ENCODE peak calls at places on chromosomes 1 and 21, in seven cellular contexts. R is transverse colon, T is RWPE2, B is lung, U is pancreas, X is GM12878, J is tibial artery. V is an unnamed sample.

GRCh38 chr21:25750085-25750484 is 15.3 kb downstream of the GABPA start:
- DNase-seq in R (no peak), T (no peak), B (no peak), U (no peak), X (no peak), J (no peak), V (no peak)

GRCh38 chr1:156504062-156504813 is 3.7 kb upstream of the MEF2D start:
- DNase-seq in R (peak), T (no peak), B (no peak), U (no peak), X (no peak), J (peak), V (no peak)

GRCh38 chr1:196910208-196910607 is 22.4 kb downstream of the CFHR4 start:
- DNase-seq in R (no peak), T (no peak), B (no peak), U (no peak), X (no peak), J (no peak), V (no peak)

GRCh38 chr1:193241132-193241827 is 54.9 kb upstream of the B3GALT2 start:
- DNase-seq in R (no peak), T (no peak), B (no peak), U (no peak), X (no peak), J (no peak), V (no peak)

GRCh38 chr1:225999227-225999911 is at the start of gene SDE2:
- DNase-seq in R (peak), T (peak), B (peak), U (peak), X (peak), J (peak), V (peak)

GRCh38 chr21:38567577-38568360 is 69.5 kb upstream of the ERG start:
- DNase-seq in R (no peak), T (no peak), B (peak), U (no peak), X (no peak), J (no peak), V (no peak)

GRCh38 chr1:93434088-93434487 is 13.8 kb upstream of the FNBP1L start:
- DNase-seq in R (no peak), T (no peak), B (no peak), U (no peak), X (no peak), J (no peak), V (no peak)

GRCh38 chr1:40712405-40712944 is 21.0 kb downstream of the NFYC start:
- DNase-seq in R (no peak), T (no peak), B (no peak), U (peak), X (no peak), J (no peak), V (no peak)

GRCh38 chr1:201753492-201753891 is 75.5 kb upstream of the IPO9 start:
- DNase-seq in R (no peak), T (no peak), B (no peak), U (no peak), X (no peak), J (no peak), V (no peak)

GRCh38 chr1:237366667-237367066 is 324.7 kb downstream of the RYR2 start:
- DNase-seq in R (no peak), T (no peak), B (no peak), U (no peak), X (no peak), J (no peak), V (no peak)

GRCh38 chr1:182281541-182281940 is 110.0 kb downstream of the GLUL start:
- DNase-seq in R (no peak), T (no peak), B (no peak), U (no peak), X (no peak), J (no peak), V (peak)

GRCh38 chr1:68210027-68210426 is 22.3 kb downstream of the WLS start:
- DNase-seq in R (no peak), T (no peak), B (no peak), U (no peak), X (no peak), J (no peak), V (no peak)

GRCh38 chr1:84923317-84923716 is 30.3 kb upstream of the LPAR3 start:
- DNase-seq in R (no peak), T (no peak), B (no peak), U (no peak), X (no peak), J (no peak), V (no peak)

GRCh38 chr1:166391677-166392076 is 224.9 kb upstream of the FAM78B start:
- DNase-seq in R (no peak), T (no peak), B (no peak), U (no peak), X (no peak), J (no peak), V (no peak)

GRCh38 chr1:68819190-68819829 is 322.4 kb upstream of the DEPDC1 start:
- DNase-seq in R (no peak), T (no peak), B (no peak), U (no peak), X (no peak), J (no peak), V (no peak)

GRCh38 chr21:37767984-37768383 is 148.3 kb downstream of the KCNJ6 start:
- DNase-seq in R (no peak), T (no peak), B (no peak), U (no peak), X (no peak), J (no peak), V (no peak)

GRCh38 chr1:152906023-152906565 is 2.3 kb upstream of the IVL start:
- DNase-seq in R (no peak), T (peak), B (no peak), U (peak), X (no peak), J (no peak), V (no peak)

GRCh38 chr1:201311356-201312011 is 28.2 kb downstream of the PKP1 start:
- DNase-seq in R (no peak), T (peak), B (no peak), U (no peak), X (peak), J (no peak), V (no peak)

GRCh38 chr1:40014253-40014706 is 26.2 kb upstream of the CAP1 start:
- DNase-seq in R (no peak), T (no peak), B (no peak), U (no peak), X (no peak), J (no peak), V (no peak)

GRCh38 chr1:33399375-33399774 is 31.5 kb downstream of the PHC2 start:
- DNase-seq in R (no peak), T (no peak), B (no peak), U (no peak), X (no peak), J (no peak), V (no peak)

GRCh38 chr1:3345792-3346191 is 108.7 kb upstream of the ARHGEF16 start:
- DNase-seq in R (no peak), T (no peak), B (no peak), U (no peak), X (no peak), J (no peak), V (no peak)
- H3K27ac ChIP-seq in R (no peak), T (no peak), B (no peak), U (no peak), X (no peak), J (peak), V (no peak)

GRCh38 chr1:62900566-62900965 is 116.6 kb downstream of the ATG4C start:
- DNase-seq in R (no peak), T (no peak), B (no peak), U (no peak), X (no peak), J (no peak), V (no peak)
- H3K27ac ChIP-seq in R (no peak), T (no peak), B (no peak), U (no peak), X (no peak), J (no peak), V (no peak)

DNA sequence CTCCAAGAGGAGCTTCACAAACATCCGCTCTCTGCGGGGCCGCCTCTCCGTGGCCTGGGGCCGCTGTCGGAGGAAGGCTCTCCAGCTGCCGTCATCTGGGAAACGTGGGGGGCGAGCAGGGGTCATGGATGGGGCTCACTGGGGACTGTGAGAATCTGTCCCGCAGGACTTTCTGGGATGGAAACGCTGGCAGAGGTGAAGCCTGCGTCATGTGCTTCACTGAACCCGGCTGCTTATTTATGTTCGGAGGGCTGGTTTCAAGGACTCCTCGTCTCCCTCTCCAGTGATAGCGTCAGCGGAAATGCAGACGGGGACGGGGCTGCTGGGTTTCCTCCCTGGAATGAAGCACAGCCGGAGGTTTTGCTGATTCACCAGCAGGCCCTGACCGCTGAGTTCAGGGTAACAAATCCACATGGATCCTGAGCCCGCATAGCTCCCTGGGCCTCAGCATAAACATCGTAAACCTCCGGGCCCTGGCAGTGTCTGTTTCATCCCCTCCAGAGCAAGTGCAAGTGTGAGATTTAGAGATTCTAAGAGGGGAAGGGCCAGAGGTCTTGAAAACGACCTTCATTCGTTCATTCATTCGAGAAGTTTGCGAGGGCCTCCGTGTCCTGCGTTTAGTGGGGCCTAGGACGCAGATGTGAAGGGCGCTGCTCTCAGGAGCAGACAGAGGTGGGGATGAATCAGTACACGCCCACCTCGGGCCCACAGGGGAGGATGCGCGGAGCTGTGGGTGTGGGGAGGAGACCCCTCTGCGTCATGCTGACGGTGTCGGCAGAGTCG is 7.0 kb upstream of the POFUT2 start:
- DNase-seq in R (peak), T (no peak), B (peak), U (peak), X (no peak), J (peak), V (peak)
- H3K27ac ChIP-seq in R (peak), T (no peak), B (peak), U (peak), X (no peak), J (peak), V (peak)

GRCh38 chr1:13728104-13728503 is 28.1 kb downstream of the PRDM2 start:
- DNase-seq in R (no peak), T (no peak), B (no peak), U (no peak), X (no peak), J (no peak), V (no peak)

GRCh38 chr1:13732971-13733667 is 33.1 kb downstream of the PRDM2 start:
- DNase-seq in R (no peak), T (no peak), B (no peak), U (no peak), X (no peak), J (no peak), V (no peak)

GRCh38 chr1:13730751-13731482 is 30.9 kb downstream of the PRDM2 start:
- DNase-seq in R (peak), T (no peak), B (peak), U (no peak), X (peak), J (no peak), V (peak)

GRCh38 chr1:13731897-13732296 is 31.9 kb downstream of the PRDM2 start:
- DNase-seq in R (no peak), T (no peak), B (no peak), U (no peak), X (no peak), J (no peak), V (no peak)

DNA sequence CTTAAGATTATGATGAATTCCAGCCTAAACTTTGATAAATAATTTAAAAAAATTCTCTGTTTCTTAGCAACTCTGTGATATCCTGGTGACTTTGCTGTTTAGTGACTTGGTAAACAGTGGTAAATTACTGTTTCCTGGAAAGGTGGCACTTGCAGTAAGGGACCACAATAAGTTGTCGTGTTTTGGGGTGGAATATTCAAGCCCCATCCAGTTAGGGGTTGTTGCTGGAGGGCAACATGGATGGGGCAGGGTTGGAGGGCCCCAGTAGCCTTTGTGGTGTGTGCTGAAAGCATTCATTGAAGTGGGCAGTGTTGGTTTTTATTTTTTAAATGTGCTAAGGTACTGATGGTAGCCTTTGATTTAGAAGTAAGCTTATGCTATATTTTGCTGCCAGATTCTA is 30.3 kb downstream of the PRDM2 start:
- DNase-seq in R (no peak), T (no peak), B (no peak), U (no peak), X (no peak), J (no peak), V (no peak)
- H3K27ac ChIP-seq in R (peak), T (no peak), B (no peak), U (no peak), X (peak), J (no peak), V (no peak)

GRCh38 chr1:206703647-206704046 is 18.9 kb downstream of the MAPKAPK2 start:
- DNase-seq in R (no peak), T (no peak), B (no peak), U (no peak), X (peak), J (no peak), V (no peak)
- H3K27ac ChIP-seq in R (no peak), T (no peak), B (no peak), U (no peak), X (peak), J (no peak), V (no peak)

DNA sequence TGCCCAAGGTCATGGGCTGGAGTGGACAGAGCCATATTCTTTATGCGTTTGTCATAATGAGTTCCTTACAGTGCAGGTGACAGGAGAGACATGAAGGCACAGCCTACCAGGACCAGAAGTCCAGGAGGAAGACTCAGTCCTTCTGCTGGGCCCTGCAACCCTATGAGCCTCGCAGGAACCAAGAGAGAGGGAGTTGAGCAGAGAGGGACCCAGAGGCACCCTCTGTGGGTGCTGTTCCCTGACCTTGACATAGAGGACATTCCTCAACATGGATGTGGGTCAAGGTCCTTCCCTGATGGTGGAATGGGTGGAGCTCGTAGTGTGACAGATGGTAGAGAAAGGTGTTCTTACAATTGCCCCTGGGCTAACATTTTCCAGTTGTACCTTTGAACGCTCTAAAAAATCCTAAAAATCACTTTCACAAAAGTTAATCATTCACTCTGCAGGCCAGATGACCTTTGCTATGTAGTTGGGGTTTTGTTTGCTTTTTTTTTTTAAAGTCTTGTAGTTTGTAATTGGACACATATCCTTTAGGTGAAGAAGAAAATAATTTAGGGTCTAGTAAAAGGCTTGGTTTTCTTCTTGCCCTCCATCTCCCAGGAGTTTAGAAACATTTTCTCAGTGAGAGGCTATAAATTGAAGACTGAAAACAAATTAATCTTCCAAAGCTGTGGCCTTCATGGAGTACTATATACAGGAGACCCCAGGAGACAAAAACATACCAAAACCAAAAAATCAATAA is 41.9 kb downstream of the MAB21L3 start:
- DNase-seq in R (peak), T (no peak), B (peak), U (peak), X (no peak), J (no peak), V (no peak)
- H3K27ac ChIP-seq in R (peak), T (no peak), B (no peak), U (no peak), X (no peak), J (no peak), V (no peak)

DNA sequence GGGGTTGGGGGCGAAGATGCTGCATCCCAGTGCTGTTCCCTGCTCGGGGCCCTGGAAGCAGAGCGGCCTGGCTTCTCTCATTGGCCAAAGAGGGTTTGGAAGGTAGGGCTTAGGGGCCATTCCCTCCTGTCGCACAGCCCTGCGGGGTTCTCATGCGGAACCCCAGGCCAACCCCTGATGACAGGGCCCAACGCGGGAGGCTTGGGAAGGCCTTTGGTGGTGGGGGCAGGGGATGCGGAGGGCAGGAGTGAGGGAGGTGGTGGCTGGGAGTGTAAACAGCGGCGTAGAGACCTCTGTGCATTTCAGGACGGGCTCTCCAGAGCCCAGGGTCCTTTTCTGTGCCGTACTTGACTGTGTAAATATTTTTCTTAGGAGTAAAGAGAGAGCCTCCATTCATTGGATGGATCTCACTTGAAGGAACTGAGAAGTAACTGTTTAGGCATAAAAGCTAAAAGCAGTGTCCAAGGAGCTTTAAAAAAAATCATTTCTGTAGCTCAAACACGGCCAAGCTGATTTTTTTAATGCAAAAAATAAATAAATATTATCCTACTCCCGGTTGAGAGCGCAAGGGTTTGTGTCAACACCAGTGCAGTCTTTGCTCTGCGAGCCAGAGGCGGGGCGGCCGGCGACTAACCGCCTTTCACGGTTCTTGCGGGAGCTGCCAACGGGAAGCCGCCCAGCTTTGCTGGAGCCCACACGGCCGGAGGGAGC is 169.1 kb downstream of the PRDM16 start:
- DNase-seq in R (no peak), T (no peak), B (peak), U (no peak), X (no peak), J (peak), V (peak)
- H3K27ac ChIP-seq in R (no peak), T (no peak), B (peak), U (no peak), X (no peak), J (peak), V (no peak)

GRCh38 chr21:45410151-45410864 is 5.3 kb downstream of the COL18A1 start:
- DNase-seq in R (no peak), T (peak), B (no peak), U (no peak), X (no peak), J (peak), V (peak)

GRCh38 chr21:45410865-45411809 is 6.2 kb downstream of the COL18A1 start:
- DNase-seq in R (no peak), T (peak), B (no peak), U (no peak), X (no peak), J (peak), V (peak)

GRCh38 chr21:45408811-45409261 is 3.9 kb downstream of the COL18A1 start:
- DNase-seq in R (no peak), T (peak), B (no peak), U (no peak), X (no peak), J (peak), V (peak)

GRCh38 chr21:45408271-45408791 is 3.4 kb downstream of the COL18A1 start:
- DNase-seq in R (no peak), T (peak), B (no peak), U (no peak), X (no peak), J (peak), V (peak)

GRCh38 chr21:45409466-45410150 is 4.6 kb downstream of the COL18A1 start:
- DNase-seq in R (no peak), T (peak), B (no peak), U (no peak), X (no peak), J (peak), V (peak)
- H3K27ac ChIP-seq in R (no peak), T (peak), B (no peak), U (no peak), X (no peak), J (peak), V (peak)

DNA sequence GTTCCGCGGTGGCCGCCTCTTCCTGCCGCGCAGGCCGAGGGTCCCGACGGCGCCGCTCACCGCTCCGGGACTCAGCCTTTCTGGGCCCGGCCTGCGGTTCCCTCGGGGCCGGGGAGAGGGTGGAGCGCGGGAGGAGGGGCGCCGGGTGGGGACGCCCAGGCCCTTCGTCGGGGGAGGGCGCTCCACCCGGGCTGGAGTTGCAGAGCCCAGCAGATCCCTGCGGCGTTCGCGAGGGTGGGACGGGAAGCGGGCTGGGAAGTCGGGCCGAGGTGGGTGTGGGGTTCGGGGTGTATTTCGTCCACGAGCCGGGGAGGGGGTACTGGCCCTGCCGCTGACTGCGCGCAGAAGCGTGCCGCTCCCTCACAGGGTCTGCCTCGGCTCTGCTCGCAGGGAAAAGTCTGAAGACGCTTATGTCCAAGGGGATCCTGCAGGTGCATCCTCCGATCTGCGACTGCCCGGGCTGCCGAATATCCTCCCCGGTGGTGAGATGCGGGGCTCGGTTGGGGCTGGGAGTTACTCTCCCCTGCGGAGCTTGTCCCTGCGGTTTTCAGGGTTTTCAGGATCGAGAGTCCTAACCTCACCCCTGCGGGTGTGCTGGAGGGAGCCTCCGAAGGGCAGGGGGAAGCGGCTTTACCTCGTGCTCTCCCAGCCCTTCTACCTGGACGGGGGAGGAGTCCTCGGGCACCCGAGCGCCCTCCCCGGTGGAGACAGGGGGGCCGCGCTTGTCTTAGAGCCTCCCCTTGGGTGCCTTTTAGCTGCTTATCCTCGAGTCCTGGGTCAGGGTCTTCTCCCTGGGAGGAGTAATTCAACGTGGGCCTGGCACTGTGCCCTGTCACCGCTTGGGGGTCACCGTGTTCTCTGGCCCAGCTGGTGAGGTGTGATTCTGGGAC is 2.1 kb downstream of the SAMD11 start:
- DNase-seq in R (no peak), T (no peak), B (no peak), U (no peak), X (no peak), J (no peak), V (peak)
- H3K27ac ChIP-seq in R (no peak), T (no peak), B (no peak), U (no peak), X (no peak), J (no peak), V (no peak)

GRCh38 chr21:45555251-45555556 is 13.0 kb upstream of the SLC19A1 start:
- DNase-seq in R (no peak), T (no peak), B (no peak), U (no peak), X (no peak), J (no peak), V (no peak)
- H3K27ac ChIP-seq in R (peak), T (no peak), B (no peak), U (peak), X (no peak), J (peak), V (no peak)